ENCODE peak calls at places on chromosomes 11 and 22, in ten cellular contexts. One of them, this sample, is unnamed.

GRCh38 chr11:17722000-17722643 is 2.8 kb downstream of the MYOD1 start:
- DNase-seq in NCI-H1092 treated with DMSO at 0.1 percent for 48 hours: no peak
- DNase-seq in head of caudate nucleus: no peak
- DNase-seq in DMS53: peak
- DNase-seq in stimulated activated CD4-positive, alpha-beta T cell treated with anti-CD3 and anti-CD28 coated beads, Interleukin-12 subunit alpha, Interleukin-12 subunit beta, amount 100 ng/mL, for 24 hours: no peak
- DNase-seq in HTR-8/SVneo: no peak
- DNase-seq in activated CD4-positive, alpha-beta T cell treated with anti-CD3 and anti-CD28 coated beads, Interleukin-2, amount 50 U/mL, for 1 hour: no peak
- DNase-seq in globus pallidus: no peak
- DNase-seq in upper lobe of right lung: no peak
- DNase-seq in kidney epithelial cell: no peak
- DNase-seq in this sample: no peak

GRCh38 chr11:135069884-135070283 is 657.8 kb upstream of the B3GAT1 start:
- DNase-seq in NCI-H1092 treated with DMSO at 0.1 percent for 48 hours: no peak
- DNase-seq in head of caudate nucleus: no peak
- DNase-seq in DMS53: peak
- DNase-seq in stimulated activated CD4-positive, alpha-beta T cell treated with anti-CD3 and anti-CD28 coated beads, Interleukin-12 subunit alpha, Interleukin-12 subunit beta, amount 100 ng/mL, for 24 hours: no peak
- DNase-seq in HTR-8/SVneo: no peak
- DNase-seq in activated CD4-positive, alpha-beta T cell treated with anti-CD3 and anti-CD28 coated beads, Interleukin-2, amount 50 U/mL, for 1 hour: no peak
- DNase-seq in globus pallidus: no peak
- DNase-seq in upper lobe of right lung: peak
- DNase-seq in kidney epithelial cell: peak
- DNase-seq in this sample: no peak

GRCh38 chr11:131311746-131312145 is 58.7 kb upstream of the NTM start:
- DNase-seq in NCI-H1092 treated with DMSO at 0.1 percent for 48 hours: peak
- DNase-seq in head of caudate nucleus: no peak
- DNase-seq in DMS53: no peak
- DNase-seq in stimulated activated CD4-positive, alpha-beta T cell treated with anti-CD3 and anti-CD28 coated beads, Interleukin-12 subunit alpha, Interleukin-12 subunit beta, amount 100 ng/mL, for 24 hours: no peak
- DNase-seq in HTR-8/SVneo: no peak
- DNase-seq in activated CD4-positive, alpha-beta T cell treated with anti-CD3 and anti-CD28 coated beads, Interleukin-2, amount 50 U/mL, for 1 hour: no peak
- DNase-seq in globus pallidus: no peak
- DNase-seq in upper lobe of right lung: no peak
- DNase-seq in kidney epithelial cell: no peak
- DNase-seq in this sample: peak

GRCh38 chr22:48734961-48735360 is 1092.7 kb downstream of the BRD1 start:
- DNase-seq in NCI-H1092 treated with DMSO at 0.1 percent for 48 hours: no peak
- DNase-seq in head of caudate nucleus: no peak
- DNase-seq in DMS53: no peak
- DNase-seq in stimulated activated CD4-positive, alpha-beta T cell treated with anti-CD3 and anti-CD28 coated beads, Interleukin-12 subunit alpha, Interleukin-12 subunit beta, amount 100 ng/mL, for 24 hours: no peak
- DNase-seq in HTR-8/SVneo: no peak
- DNase-seq in activated CD4-positive, alpha-beta T cell treated with anti-CD3 and anti-CD28 coated beads, Interleukin-2, amount 50 U/mL, for 1 hour: no peak
- DNase-seq in globus pallidus: no peak
- DNase-seq in upper lobe of right lung: peak
- DNase-seq in kidney epithelial cell: no peak
- DNase-seq in this sample: no peak

GRCh38 chr22:36506637-36507517 is at the start of gene FOXRED2:
- DNase-seq in NCI-H1092 treated with DMSO at 0.1 percent for 48 hours: peak
- DNase-seq in head of caudate nucleus: peak
- DNase-seq in DMS53: peak
- DNase-seq in stimulated activated CD4-positive, alpha-beta T cell treated with anti-CD3 and anti-CD28 coated beads, Interleukin-12 subunit alpha, Interleukin-12 subunit beta, amount 100 ng/mL, for 24 hours: peak
- DNase-seq in HTR-8/SVneo: peak
- DNase-seq in activated CD4-positive, alpha-beta T cell treated with anti-CD3 and anti-CD28 coated beads, Interleukin-2, amount 50 U/mL, for 1 hour: peak
- DNase-seq in globus pallidus: peak
- DNase-seq in upper lobe of right lung: peak
- DNase-seq in kidney epithelial cell: peak
- DNase-seq in this sample: peak

GRCh38 chr22:28032896-28033295 is 113.8 kb upstream of the PITPNB start:
- DNase-seq in NCI-H1092 treated with DMSO at 0.1 percent for 48 hours: peak
- DNase-seq in head of caudate nucleus: no peak
- DNase-seq in DMS53: no peak
- DNase-seq in stimulated activated CD4-positive, alpha-beta T cell treated with anti-CD3 and anti-CD28 coated beads, Interleukin-12 subunit alpha, Interleukin-12 subunit beta, amount 100 ng/mL, for 24 hours: no peak
- DNase-seq in HTR-8/SVneo: no peak
- DNase-seq in activated CD4-positive, alpha-beta T cell treated with anti-CD3 and anti-CD28 coated beads, Interleukin-2, amount 50 U/mL, for 1 hour: no peak
- DNase-seq in globus pallidus: no peak
- DNase-seq in upper lobe of right lung: no peak
- DNase-seq in kidney epithelial cell: no peak
- DNase-seq in this sample: peak

GRCh38 chr11:35170503-35170902 is 31.5 kb downstream of the CD44 start:
- DNase-seq in NCI-H1092 treated with DMSO at 0.1 percent for 48 hours: no peak
- DNase-seq in head of caudate nucleus: no peak
- DNase-seq in DMS53: no peak
- DNase-seq in stimulated activated CD4-positive, alpha-beta T cell treated with anti-CD3 and anti-CD28 coated beads, Interleukin-12 subunit alpha, Interleukin-12 subunit beta, amount 100 ng/mL, for 24 hours: no peak
- DNase-seq in HTR-8/SVneo: no peak
- DNase-seq in activated CD4-positive, alpha-beta T cell treated with anti-CD3 and anti-CD28 coated beads, Interleukin-2, amount 50 U/mL, for 1 hour: no peak
- DNase-seq in globus pallidus: no peak
- DNase-seq in upper lobe of right lung: no peak
- DNase-seq in kidney epithelial cell: no peak
- DNase-seq in this sample: no peak

GRCh38 chr11:132942611-132943324 is 589.5 kb downstream of the OPCML start:
- DNase-seq in NCI-H1092 treated with DMSO at 0.1 percent for 48 hours: peak
- DNase-seq in head of caudate nucleus: peak
- DNase-seq in DMS53: peak
- DNase-seq in stimulated activated CD4-positive, alpha-beta T cell treated with anti-CD3 and anti-CD28 coated beads, Interleukin-12 subunit alpha, Interleukin-12 subunit beta, amount 100 ng/mL, for 24 hours: no peak
- DNase-seq in HTR-8/SVneo: no peak
- DNase-seq in activated CD4-positive, alpha-beta T cell treated with anti-CD3 and anti-CD28 coated beads, Interleukin-2, amount 50 U/mL, for 1 hour: no peak
- DNase-seq in globus pallidus: no peak
- DNase-seq in upper lobe of right lung: no peak
- DNase-seq in kidney epithelial cell: no peak
- DNase-seq in this sample: peak

GRCh38 chr11:832529-833113 is at the start of gene CD151:
- DNase-seq in NCI-H1092 treated with DMSO at 0.1 percent for 48 hours: peak
- DNase-seq in head of caudate nucleus: no peak
- DNase-seq in DMS53: peak
- DNase-seq in stimulated activated CD4-positive, alpha-beta T cell treated with anti-CD3 and anti-CD28 coated beads, Interleukin-12 subunit alpha, Interleukin-12 subunit beta, amount 100 ng/mL, for 24 hours: no peak
- DNase-seq in HTR-8/SVneo: peak
- DNase-seq in activated CD4-positive, alpha-beta T cell treated with anti-CD3 and anti-CD28 coated beads, Interleukin-2, amount 50 U/mL, for 1 hour: no peak
- DNase-seq in globus pallidus: no peak
- DNase-seq in upper lobe of right lung: peak
- DNase-seq in kidney epithelial cell: no peak
- DNase-seq in this sample: peak

GRCh38 chr11:13009921-13010736 is 1.0 kb downstream of the RASSF10 start:
- DNase-seq in NCI-H1092 treated with DMSO at 0.1 percent for 48 hours: peak
- DNase-seq in head of caudate nucleus: no peak
- DNase-seq in DMS53: peak
- DNase-seq in stimulated activated CD4-positive, alpha-beta T cell treated with anti-CD3 and anti-CD28 coated beads, Interleukin-12 subunit alpha, Interleukin-12 subunit beta, amount 100 ng/mL, for 24 hours: no peak
- DNase-seq in HTR-8/SVneo: no peak
- DNase-seq in activated CD4-positive, alpha-beta T cell treated with anti-CD3 and anti-CD28 coated beads, Interleukin-2, amount 50 U/mL, for 1 hour: no peak
- DNase-seq in globus pallidus: no peak
- DNase-seq in upper lobe of right lung: peak
- DNase-seq in kidney epithelial cell: no peak
- DNase-seq in this sample: peak

GRCh38 chr11:57456960-57457642 is 3.2 kb upstream of the RTN4RL2 start:
- DNase-seq in NCI-H1092 treated with DMSO at 0.1 percent for 48 hours: peak
- DNase-seq in head of caudate nucleus: peak
- DNase-seq in DMS53: peak
- DNase-seq in stimulated activated CD4-positive, alpha-beta T cell treated with anti-CD3 and anti-CD28 coated beads, Interleukin-12 subunit alpha, Interleukin-12 subunit beta, amount 100 ng/mL, for 24 hours: peak
- DNase-seq in HTR-8/SVneo: peak
- DNase-seq in activated CD4-positive, alpha-beta T cell treated with anti-CD3 and anti-CD28 coated beads, Interleukin-2, amount 50 U/mL, for 1 hour: peak
- DNase-seq in globus pallidus: peak
- DNase-seq in upper lobe of right lung: peak
- DNase-seq in kidney epithelial cell: peak
- DNase-seq in this sample: peak

GRCh38 chr11:128467610-128468041 is 119.7 kb downstream of the ETS1 start:
- DNase-seq in NCI-H1092 treated with DMSO at 0.1 percent for 48 hours: no peak
- DNase-seq in head of caudate nucleus: no peak
- DNase-seq in DMS53: peak
- DNase-seq in stimulated activated CD4-positive, alpha-beta T cell treated with anti-CD3 and anti-CD28 coated beads, Interleukin-12 subunit alpha, Interleukin-12 subunit beta, amount 100 ng/mL, for 24 hours: no peak
- DNase-seq in HTR-8/SVneo: peak
- DNase-seq in activated CD4-positive, alpha-beta T cell treated with anti-CD3 and anti-CD28 coated beads, Interleukin-2, amount 50 U/mL, for 1 hour: no peak
- DNase-seq in globus pallidus: peak
- DNase-seq in upper lobe of right lung: no peak
- DNase-seq in kidney epithelial cell: peak
- DNase-seq in this sample: no peak

GRCh38 chr11:85123752-85124231 is 503.4 kb downstream of the DLG2 start:
- DNase-seq in NCI-H1092 treated with DMSO at 0.1 percent for 48 hours: no peak
- DNase-seq in head of caudate nucleus: no peak
- DNase-seq in DMS53: peak
- DNase-seq in stimulated activated CD4-positive, alpha-beta T cell treated with anti-CD3 and anti-CD28 coated beads, Interleukin-12 subunit alpha, Interleukin-12 subunit beta, amount 100 ng/mL, for 24 hours: no peak
- DNase-seq in HTR-8/SVneo: no peak
- DNase-seq in activated CD4-positive, alpha-beta T cell treated with anti-CD3 and anti-CD28 coated beads, Interleukin-2, amount 50 U/mL, for 1 hour: no peak
- DNase-seq in globus pallidus: no peak
- DNase-seq in upper lobe of right lung: no peak
- DNase-seq in kidney epithelial cell: no peak
- DNase-seq in this sample: no peak

GRCh38 chr11:128527046-128527445 is 60.3 kb downstream of the ETS1 start:
- DNase-seq in NCI-H1092 treated with DMSO at 0.1 percent for 48 hours: no peak
- DNase-seq in head of caudate nucleus: no peak
- DNase-seq in DMS53: no peak
- DNase-seq in stimulated activated CD4-positive, alpha-beta T cell treated with anti-CD3 and anti-CD28 coated beads, Interleukin-12 subunit alpha, Interleukin-12 subunit beta, amount 100 ng/mL, for 24 hours: no peak
- DNase-seq in HTR-8/SVneo: no peak
- DNase-seq in activated CD4-positive, alpha-beta T cell treated with anti-CD3 and anti-CD28 coated beads, Interleukin-2, amount 50 U/mL, for 1 hour: no peak
- DNase-seq in globus pallidus: peak
- DNase-seq in upper lobe of right lung: no peak
- DNase-seq in kidney epithelial cell: no peak
- DNase-seq in this sample: no peak

GRCh38 chr22:28947125-28947524 is 63.8 kb downstream of the ZNRF3 start:
- DNase-seq in NCI-H1092 treated with DMSO at 0.1 percent for 48 hours: no peak
- DNase-seq in head of caudate nucleus: no peak
- DNase-seq in DMS53: no peak
- DNase-seq in stimulated activated CD4-positive, alpha-beta T cell treated with anti-CD3 and anti-CD28 coated beads, Interleukin-12 subunit alpha, Interleukin-12 subunit beta, amount 100 ng/mL, for 24 hours: no peak
- DNase-seq in HTR-8/SVneo: no peak
- DNase-seq in activated CD4-positive, alpha-beta T cell treated with anti-CD3 and anti-CD28 coated beads, Interleukin-2, amount 50 U/mL, for 1 hour: no peak
- DNase-seq in globus pallidus: no peak
- DNase-seq in upper lobe of right lung: no peak
- DNase-seq in kidney epithelial cell: no peak
- DNase-seq in this sample: no peak

GRCh38 chr11:113274708-113275582 is 39.4 kb upstream of the TTC12 start:
- DNase-seq in NCI-H1092 treated with DMSO at 0.1 percent for 48 hours: no peak
- DNase-seq in head of caudate nucleus: no peak
- DNase-seq in DMS53: peak
- DNase-seq in stimulated activated CD4-positive, alpha-beta T cell treated with anti-CD3 and anti-CD28 coated beads, Interleukin-12 subunit alpha, Interleukin-12 subunit beta, amount 100 ng/mL, for 24 hours: no peak
- DNase-seq in HTR-8/SVneo: no peak
- DNase-seq in activated CD4-positive, alpha-beta T cell treated with anti-CD3 and anti-CD28 coated beads, Interleukin-2, amount 50 U/mL, for 1 hour: no peak
- DNase-seq in globus pallidus: peak
- DNase-seq in upper lobe of right lung: no peak
- DNase-seq in kidney epithelial cell: no peak
- DNase-seq in this sample: no peak

GRCh38 chr22:39396156-39396796 is 3.3 kb upstream of the TAB1 start:
- DNase-seq in NCI-H1092 treated with DMSO at 0.1 percent for 48 hours: no peak
- DNase-seq in head of caudate nucleus: no peak
- DNase-seq in DMS53: no peak
- DNase-seq in stimulated activated CD4-positive, alpha-beta T cell treated with anti-CD3 and anti-CD28 coated beads, Interleukin-12 subunit alpha, Interleukin-12 subunit beta, amount 100 ng/mL, for 24 hours: no peak
- DNase-seq in HTR-8/SVneo: no peak
- DNase-seq in activated CD4-positive, alpha-beta T cell treated with anti-CD3 and anti-CD28 coated beads, Interleukin-2, amount 50 U/mL, for 1 hour: no peak
- DNase-seq in globus pallidus: no peak
- DNase-seq in upper lobe of right lung: no peak
- DNase-seq in kidney epithelial cell: no peak
- DNase-seq in this sample: no peak

GRCh38 chr22:43207386-43207785 is 20.5 kb upstream of the TTLL12 start:
- DNase-seq in NCI-H1092 treated with DMSO at 0.1 percent for 48 hours: no peak
- DNase-seq in head of caudate nucleus: no peak
- DNase-seq in DMS53: no peak
- DNase-seq in stimulated activated CD4-positive, alpha-beta T cell treated with anti-CD3 and anti-CD28 coated beads, Interleukin-12 subunit alpha, Interleukin-12 subunit beta, amount 100 ng/mL, for 24 hours: no peak
- DNase-seq in HTR-8/SVneo: no peak
- DNase-seq in activated CD4-positive, alpha-beta T cell treated with anti-CD3 and anti-CD28 coated beads, Interleukin-2, amount 50 U/mL, for 1 hour: no peak
- DNase-seq in globus pallidus: no peak
- DNase-seq in upper lobe of right lung: no peak
- DNase-seq in kidney epithelial cell: no peak
- DNase-seq in this sample: no peak

GRCh38 chr11:94544582-94544831 is 786 bp downstream of the FUT4 start:
- DNase-seq in NCI-H1092 treated with DMSO at 0.1 percent for 48 hours: no peak
- DNase-seq in head of caudate nucleus: no peak
- DNase-seq in DMS53: peak
- DNase-seq in stimulated activated CD4-positive, alpha-beta T cell treated with anti-CD3 and anti-CD28 coated beads, Interleukin-12 subunit alpha, Interleukin-12 subunit beta, amount 100 ng/mL, for 24 hours: no peak
- DNase-seq in HTR-8/SVneo: no peak
- DNase-seq in activated CD4-positive, alpha-beta T cell treated with anti-CD3 and anti-CD28 coated beads, Interleukin-2, amount 50 U/mL, for 1 hour: no peak
- DNase-seq in globus pallidus: no peak
- DNase-seq in upper lobe of right lung: no peak
- DNase-seq in kidney epithelial cell: no peak
- DNase-seq in this sample: no peak

GRCh38 chr11:13029872-13030271 is 20.8 kb downstream of the RASSF10 start:
- DNase-seq in NCI-H1092 treated with DMSO at 0.1 percent for 48 hours: no peak
- DNase-seq in head of caudate nucleus: no peak
- DNase-seq in DMS53: no peak
- DNase-seq in stimulated activated CD4-positive, alpha-beta T cell treated with anti-CD3 and anti-CD28 coated beads, Interleukin-12 subunit alpha, Interleukin-12 subunit beta, amount 100 ng/mL, for 24 hours: no peak
- DNase-seq in HTR-8/SVneo: no peak
- DNase-seq in activated CD4-positive, alpha-beta T cell treated with anti-CD3 and anti-CD28 coated beads, Interleukin-2, amount 50 U/mL, for 1 hour: no peak
- DNase-seq in globus pallidus: no peak
- DNase-seq in upper lobe of right lung: no peak
- DNase-seq in kidney epithelial cell: no peak
- DNase-seq in this sample: no peak

GRCh38 chr22:42344391-42344861 is 74.0 kb upstream of the TCF20 start:
- DNase-seq in NCI-H1092 treated with DMSO at 0.1 percent for 48 hours: peak
- DNase-seq in head of caudate nucleus: peak
- DNase-seq in DMS53: peak
- DNase-seq in stimulated activated CD4-positive, alpha-beta T cell treated with anti-CD3 and anti-CD28 coated beads, Interleukin-12 subunit alpha, Interleukin-12 subunit beta, amount 100 ng/mL, for 24 hours: no peak
- DNase-seq in HTR-8/SVneo: no peak
- DNase-seq in activated CD4-positive, alpha-beta T cell treated with anti-CD3 and anti-CD28 coated beads, Interleukin-2, amount 50 U/mL, for 1 hour: no peak
- DNase-seq in globus pallidus: peak
- DNase-seq in upper lobe of right lung: no peak
- DNase-seq in kidney epithelial cell: no peak
- DNase-seq in this sample: no peak

GRCh38 chr11:134751161-134751560 is 339.1 kb upstream of the B3GAT1 start:
- DNase-seq in NCI-H1092 treated with DMSO at 0.1 percent for 48 hours: no peak
- DNase-seq in head of caudate nucleus: no peak
- DNase-seq in DMS53: no peak
- DNase-seq in stimulated activated CD4-positive, alpha-beta T cell treated with anti-CD3 and anti-CD28 coated beads, Interleukin-12 subunit alpha, Interleukin-12 subunit beta, amount 100 ng/mL, for 24 hours: no peak
- DNase-seq in HTR-8/SVneo: no peak
- DNase-seq in activated CD4-positive, alpha-beta T cell treated with anti-CD3 and anti-CD28 coated beads, Interleukin-2, amount 50 U/mL, for 1 hour: no peak
- DNase-seq in globus pallidus: no peak
- DNase-seq in upper lobe of right lung: no peak
- DNase-seq in kidney epithelial cell: no peak
- DNase-seq in this sample: no peak

GRCh38 chr22:18987765-18988164 is 51.7 kb upstream of the PRODH start:
- DNase-seq in NCI-H1092 treated with DMSO at 0.1 percent for 48 hours: no peak
- DNase-seq in head of caudate nucleus: peak
- DNase-seq in DMS53: peak
- DNase-seq in stimulated activated CD4-positive, alpha-beta T cell treated with anti-CD3 and anti-CD28 coated beads, Interleukin-12 subunit alpha, Interleukin-12 subunit beta, amount 100 ng/mL, for 24 hours: no peak
- DNase-seq in HTR-8/SVneo: no peak
- DNase-seq in activated CD4-positive, alpha-beta T cell treated with anti-CD3 and anti-CD28 coated beads, Interleukin-2, amount 50 U/mL, for 1 hour: no peak
- DNase-seq in globus pallidus: no peak
- DNase-seq in upper lobe of right lung: peak
- DNase-seq in kidney epithelial cell: no peak
- DNase-seq in this sample: no peak

GRCh38 chr11:91730071-91730470 is 494.5 kb upstream of the FAT3 start:
- DNase-seq in NCI-H1092 treated with DMSO at 0.1 percent for 48 hours: no peak
- DNase-seq in head of caudate nucleus: no peak
- DNase-seq in DMS53: peak
- DNase-seq in stimulated activated CD4-positive, alpha-beta T cell treated with anti-CD3 and anti-CD28 coated beads, Interleukin-12 subunit alpha, Interleukin-12 subunit beta, amount 100 ng/mL, for 24 hours: no peak
- DNase-seq in HTR-8/SVneo: no peak
- DNase-seq in activated CD4-positive, alpha-beta T cell treated with anti-CD3 and anti-CD28 coated beads, Interleukin-2, amount 50 U/mL, for 1 hour: no peak
- DNase-seq in globus pallidus: no peak
- DNase-seq in upper lobe of right lung: no peak
- DNase-seq in kidney epithelial cell: no peak
- DNase-seq in this sample: no peak

GRCh38 chr22:25791556-25791955 is 49.6 kb downstream of the MYO18B start:
- DNase-seq in NCI-H1092 treated with DMSO at 0.1 percent for 48 hours: no peak
- DNase-seq in head of caudate nucleus: no peak
- DNase-seq in DMS53: no peak
- DNase-seq in stimulated activated CD4-positive, alpha-beta T cell treated with anti-CD3 and anti-CD28 coated beads, Interleukin-12 subunit alpha, Interleukin-12 subunit beta, amount 100 ng/mL, for 24 hours: no peak
- DNase-seq in HTR-8/SVneo: no peak
- DNase-seq in activated CD4-positive, alpha-beta T cell treated with anti-CD3 and anti-CD28 coated beads, Interleukin-2, amount 50 U/mL, for 1 hour: no peak
- DNase-seq in globus pallidus: no peak
- DNase-seq in upper lobe of right lung: no peak
- DNase-seq in kidney epithelial cell: no peak
- DNase-seq in this sample: no peak

GRCh38 chr11:130427581-130428211 is 713 bp downstream of the ADAMTS8 start:
- DNase-seq in NCI-H1092 treated with DMSO at 0.1 percent for 48 hours: peak
- DNase-seq in head of caudate nucleus: peak
- DNase-seq in DMS53: no peak
- DNase-seq in stimulated activated CD4-positive, alpha-beta T cell treated with anti-CD3 and anti-CD28 coated beads, Interleukin-12 subunit alpha, Interleukin-12 subunit beta, amount 100 ng/mL, for 24 hours: no peak
- DNase-seq in HTR-8/SVneo: no peak
- DNase-seq in activated CD4-positive, alpha-beta T cell treated with anti-CD3 and anti-CD28 coated beads, Interleukin-2, amount 50 U/mL, for 1 hour: no peak
- DNase-seq in globus pallidus: peak
- DNase-seq in upper lobe of right lung: no peak
- DNase-seq in kidney epithelial cell: no peak
- DNase-seq in this sample: no peak

GRCh38 chr22:22235564-22235963 is 9.0 kb upstream of the VPREB1 start:
- DNase-seq in NCI-H1092 treated with DMSO at 0.1 percent for 48 hours: no peak
- DNase-seq in head of caudate nucleus: peak
- DNase-seq in DMS53: peak
- DNase-seq in stimulated activated CD4-positive, alpha-beta T cell treated with anti-CD3 and anti-CD28 coated beads, Interleukin-12 subunit alpha, Interleukin-12 subunit beta, amount 100 ng/mL, for 24 hours: peak
- DNase-seq in HTR-8/SVneo: no peak
- DNase-seq in activated CD4-positive, alpha-beta T cell treated with anti-CD3 and anti-CD28 coated beads, Interleukin-2, amount 50 U/mL, for 1 hour: peak
- DNase-seq in globus pallidus: peak
- DNase-seq in upper lobe of right lung: no peak
- DNase-seq in kidney epithelial cell: no peak
- DNase-seq in this sample: peak

GRCh38 chr11:2533642-2534115 is 88.9 kb downstream of the KCNQ1 start:
- DNase-seq in NCI-H1092 treated with DMSO at 0.1 percent for 48 hours: no peak
- DNase-seq in head of caudate nucleus: no peak
- DNase-seq in DMS53: peak
- DNase-seq in stimulated activated CD4-positive, alpha-beta T cell treated with anti-CD3 and anti-CD28 coated beads, Interleukin-12 subunit alpha, Interleukin-12 subunit beta, amount 100 ng/mL, for 24 hours: no peak
- DNase-seq in HTR-8/SVneo: peak
- DNase-seq in activated CD4-positive, alpha-beta T cell treated with anti-CD3 and anti-CD28 coated beads, Interleukin-2, amount 50 U/mL, for 1 hour: no peak
- DNase-seq in globus pallidus: no peak
- DNase-seq in upper lobe of right lung: peak
- DNase-seq in kidney epithelial cell: peak
- DNase-seq in this sample: no peak